ENCODE peak calls at places on chromosomes 7 and 10, in six cellular contexts. Z is neural progenitor cell, S is uterus, C is ovary, P is fibroblast of lung, K is OCI-LY7. Q is an unnamed sample.

GRCh38 chr10:124890225-124890624 is 51.7 kb upstream of the ZRANB1 start:
- DNase-seq in C (no peak), K (no peak), P (no peak), Z (no peak), S (no peak), Q (no peak)

GRCh38 chr10:68261132-68261856 is 29.4 kb upstream of the ATOH7 start:
- DNase-seq in P (no peak), C (no peak), Z (no peak), K (no peak), S (peak; percentile 28), Q (no peak)

GRCh38 chr7:155166108-155166507 is 96.0 kb downstream of the HTR5A start:
- DNase-seq in C (no peak), S (no peak), Z (peak; percentile 24), K (no peak), P (no peak), Q (no peak)

GRCh38 chr7:3404490-3404889 is 103.4 kb downstream of the SDK1 start:
- DNase-seq in S (no peak), K (no peak), Z (no peak), P (peak; percentile 72), C (no peak), Q (no peak)

GRCh38 chr7:135527025-135527424 is 17.1 kb upstream of the CNOT4 start:
- DNase-seq in P (no peak), S (no peak), K (no peak), Z (no peak), C (no peak), Q (no peak)

GRCh38 chr7:4549681-4550080 is 132.4 kb upstream of the FOXK1 start:
- DNase-seq in S (no peak), C (no peak), Z (no peak), P (peak; percentile 11), K (no peak), Q (peak; percentile 71)

GRCh38 chr10:3167611-3168330 is 4.8 kb downstream of the PITRM1 start:
- DNase-seq in P (no peak), K (no peak), S (no peak), C (no peak), Z (no peak), Q (no peak)

GRCh38 chr10:113108180-113108835 is 158.3 kb downstream of the TCF7L2 start:
- DNase-seq in C (no peak), P (no peak), Z (peak; percentile 74), S (no peak), K (peak; percentile 7), Q (no peak)

GRCh38 chr10:31602541-31603244 is 283.7 kb downstream of the ZEB1 start:
- DNase-seq in Z (peak; percentile 83), P (peak; percentile 77), S (peak; percentile 90), C (peak; percentile 82), K (no peak), Q (peak; percentile 92)

GRCh38 chr7:76048668-76048988 is 722 bp downstream of the MDH2 start:
- DNase-seq in P (no peak), Z (peak; percentile 59), K (peak; percentile 83), S (no peak), C (no peak), Q (peak; percentile 56)

GRCh38 chr10:52757777-52758176 is 14.8 kb downstream of the MBL2 start:
- DNase-seq in S (no peak), K (no peak), C (no peak), P (no peak), Z (no peak), Q (no peak)

GRCh38 chr7:86939197-86939814 is 120.1 kb downstream of the ELAPOR2 start:
- DNase-seq in C (no peak), S (peak; percentile 35), P (peak; percentile 54), K (peak; percentile 73), Z (peak; percentile 71), Q (no peak)

GRCh38 chr7:7032221-7032620 is 150.1 kb upstream of the C1GALT1 start:
- DNase-seq in P (no peak), Z (no peak), K (no peak), C (no peak), S (no peak), Q (no peak)

GRCh38 chr10:9228770-9229169 is 1174.3 kb downstream of the GATA3 start:
- DNase-seq in P (peak; percentile 47), S (no peak), Z (no peak), K (no peak), C (no peak), Q (no peak)

DNA sequence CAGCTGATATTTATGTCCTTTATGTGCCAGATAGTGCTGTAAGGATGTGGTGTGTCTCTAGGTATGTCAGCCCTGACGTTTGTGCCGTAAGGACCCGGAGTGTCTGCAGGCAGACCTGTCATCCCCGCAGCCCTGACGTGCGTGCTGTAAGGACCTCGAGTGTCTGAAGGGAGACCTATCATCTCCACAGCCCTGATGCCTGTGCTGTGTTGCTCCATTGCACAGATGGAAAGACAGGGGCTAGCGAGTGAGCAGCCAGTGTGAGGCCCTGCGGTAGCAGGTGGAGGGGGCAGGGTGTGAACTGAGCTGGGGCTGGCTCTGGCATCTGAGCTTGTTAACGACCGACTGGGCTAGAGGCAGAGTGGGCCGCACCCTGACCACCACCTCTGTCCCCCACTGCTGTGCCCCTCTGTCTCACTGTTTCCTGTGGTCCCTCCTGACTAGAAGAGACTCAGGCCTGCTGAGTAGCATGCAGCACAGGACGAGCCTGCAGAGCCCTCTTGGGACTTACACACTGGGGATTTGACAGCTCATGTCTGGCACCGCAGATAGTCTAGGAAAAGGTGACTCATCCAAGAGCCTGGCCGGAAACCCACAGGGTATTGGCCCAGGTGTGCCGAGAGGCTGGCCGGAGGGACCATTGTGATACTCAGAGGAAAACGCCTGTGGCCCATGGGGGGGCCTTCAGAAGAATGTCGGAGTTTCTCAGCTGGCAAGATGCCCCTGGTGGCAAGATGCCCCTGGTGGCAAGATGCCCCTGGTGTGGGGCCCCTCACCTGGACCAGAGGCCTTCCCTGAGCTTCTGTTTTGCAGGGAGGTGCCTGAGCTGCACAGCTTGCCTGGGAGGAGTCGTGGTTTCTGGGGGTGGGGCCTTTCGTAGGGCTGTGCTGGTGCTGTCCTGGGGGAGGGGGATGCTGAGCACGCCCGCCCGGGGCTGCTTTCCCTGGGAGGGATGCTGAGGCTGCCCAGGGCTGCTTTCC is 34.3 kb downstream of the INPP5A start:
- DNase-seq in P (peak; percentile 90), K (peak; percentile 98), Z (peak; percentile 49), S (peak; percentile 78), C (no peak), Q (peak; percentile 61)
- H3K27ac ChIP-seq in P (no peak overlapping the region), K (peak overlapping the region; percentile 86), Z (no peak overlapping the region), S (peak overlapping the region; percentile 49), C (no peak overlapping the region), Q (peak overlapping the region; percentile 56)

DNA sequence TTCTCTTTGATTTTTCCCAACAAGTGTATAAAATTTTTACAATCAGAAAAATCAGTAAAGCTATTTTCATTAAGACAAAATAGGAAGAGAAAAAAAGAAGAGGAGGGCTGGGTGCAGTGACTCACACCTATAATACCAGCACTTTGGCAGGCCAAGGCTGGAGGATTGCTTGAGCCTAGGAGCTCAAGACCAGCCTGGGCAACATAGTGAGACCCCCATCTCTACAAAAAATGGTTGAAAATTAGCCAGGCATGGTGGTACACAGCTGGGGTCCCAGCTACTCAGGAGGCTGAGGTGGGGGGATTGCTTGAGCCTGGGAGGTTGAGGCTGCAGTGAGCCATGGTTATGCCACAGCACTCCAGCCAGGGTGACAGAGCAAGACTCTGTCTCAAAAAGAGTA is 172.3 kb downstream of the AKR1D1 start:
- DNase-seq in Z (no peak), P (peak; percentile 45), S (no peak), K (no peak), C (no peak), Q (no peak)
- H3K27ac ChIP-seq in Z (no peak overlapping the region), P (no peak overlapping the region), S (no peak overlapping the region), K (no peak overlapping the region), C (no peak overlapping the region), Q (no peak overlapping the region)

GRCh38 chr10:71621783-71622526 is 97.6 kb downstream of the C10orf105 start:
- DNase-seq in S (peak; percentile 46), Z (peak; percentile 53), P (peak; percentile 73), C (peak; percentile 47), K (peak; percentile 77), Q (no peak)
- H3K27ac ChIP-seq in S (peak overlapping the region; percentile 15), Z (peak overlapping the region; percentile 42), P (no peak overlapping the region), C (peak overlapping the region; percentile 67), K (peak overlapping the region; percentile 84), Q (no peak overlapping the region)

DNA sequence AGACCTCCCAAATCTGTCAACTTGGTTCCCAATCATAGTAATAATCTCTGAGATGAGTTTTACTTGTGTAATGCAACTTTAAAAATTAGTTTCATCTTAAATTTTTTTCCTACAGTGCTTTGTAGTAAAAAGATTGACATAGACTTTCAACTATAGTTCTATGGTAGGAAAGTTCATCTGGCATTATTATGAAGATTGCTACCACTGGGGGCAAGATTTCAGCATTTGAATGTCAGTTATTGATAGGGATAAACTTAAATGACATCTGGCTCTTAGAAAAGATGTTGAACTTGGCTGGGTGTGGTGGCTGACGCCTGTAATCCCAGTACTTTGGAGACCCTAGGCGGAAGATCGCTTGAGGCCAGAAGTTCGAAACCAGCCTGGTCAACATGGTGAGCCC is 1.4 kb upstream of the TRA2A start:
- DNase-seq in Z (no peak), K (no peak), P (no peak), C (no peak), S (no peak), Q (no peak)
- H3K27ac ChIP-seq in Z (no peak overlapping the region), K (peak overlapping the region; percentile 94), P (no peak overlapping the region), C (no peak overlapping the region), S (no peak overlapping the region), Q (no peak overlapping the region)